ENCODE peak calls at places on chromosomes 12 and 14, in six cellular contexts. B is HCT116, X is GM23338, D is stomach, S is H1, N is Panc1. O is an unnamed sample.

GRCh38 chr12:27104546-27104945 is 22.2 kb upstream of the C12orf71 start:
- DNase-seq in D (no peak), S (no peak), X (no peak), N (no peak), B (no peak), O (no peak)

GRCh38 chr12:129401572-129401971 is 502.3 kb downstream of the TMEM132D start:
- DNase-seq in D (peak; percentile 75), N (no peak), S (no peak), X (no peak), B (no peak), O (no peak)

GRCh38 chr12:57816855-57817151 is 1.7 kb downstream of the AVIL start:
- DNase-seq in D (no peak), B (no peak), S (no peak), N (no peak), X (no peak), O (peak; percentile 95)

GRCh38 chr12:91913651-91914050 is 232.0 kb downstream of the BTG1 start:
- DNase-seq in D (no peak), S (no peak), N (no peak), X (no peak), B (no peak), O (no peak)

GRCh38 chr12:76790564-76791552 is 26.9 kb downstream of the ZDHHC17 start:
- DNase-seq in N (no peak), S (no peak), B (peak; percentile 6), D (no peak), X (peak; percentile 51), O (no peak)

GRCh38 chr12:87008785-87009184 is 752.6 kb upstream of the MGAT4C start:
- DNase-seq in N (no peak), B (no peak), D (no peak), X (no peak), S (no peak), O (no peak)

GRCh38 chr12:14716848-14717444 is 20.5 kb upstream of the GUCY2C start:
- DNase-seq in S (no peak), B (peak; percentile 13), N (no peak), D (peak; percentile 38), X (peak; percentile 86), O (peak; percentile 47)

GRCh38 chr12:16076553-16076952 is 165.4 kb downstream of the DERA start:
- DNase-seq in N (peak; percentile 17), B (peak; percentile 29), S (no peak), X (peak; percentile 78), D (no peak), O (peak; percentile 59)

GRCh38 chr14:100537701-100538565 is 49.3 kb downstream of the BEGAIN start:
- DNase-seq in B (no peak), D (no peak), X (peak; percentile 52), S (peak; percentile 52), N (no peak), O (no peak)

GRCh38 chr12:115774148-115774905 is 503.2 kb downstream of the MED13L start:
- DNase-seq in B (peak; percentile 43), N (no peak), X (no peak), S (no peak), D (no peak), O (no peak)

GRCh38 chr14:23217621-23218020 is 20.1 kb upstream of the RNF212B start:
- DNase-seq in D (no peak), S (no peak), N (no peak), B (no peak), X (no peak), O (no peak)

GRCh38 chr12:128259556-128260070 is 7.4 kb upstream of the TMEM132C start:
- DNase-seq in X (peak; percentile 41), N (no peak), S (peak; percentile 72), D (no peak), B (no peak), O (no peak)

GRCh38 chr12:113119980-113120669 is 15.4 kb downstream of the RASAL1 start:
- DNase-seq in X (peak; percentile 64), N (no peak), D (no peak), S (no peak), B (no peak), O (peak; percentile 50)

GRCh38 chr14:20857630-20858261 is 33.4 kb upstream of the RNASE3 start:
- DNase-seq in D (peak; percentile 77), S (peak; percentile 84), X (peak; percentile 87), B (peak; percentile 22), N (no peak), O (peak; percentile 81)

GRCh38 chr12:38385492-38385864 is 68.9 kb downstream of the ALG10B start:
- DNase-seq in B (no peak), X (no peak), N (no peak), D (no peak), S (no peak), O (no peak)

GRCh38 chr14:32073537-32074189 is 3.4 kb upstream of the ARHGAP5 start:
- DNase-seq in X (peak; percentile 88), B (peak; percentile 82), D (peak; percentile 49), N (peak; percentile 64), S (no peak), O (peak; percentile 58)

GRCh38 chr12:105659355-105660075 is 329.0 kb downstream of the C12orf75 start:
- DNase-seq in N (no peak), X (no peak), D (no peak), S (no peak), B (no peak), O (no peak)

GRCh38 chr14:86852530-86852929 is 1140.5 kb downstream of the GALC start:
- DNase-seq in D (no peak), B (no peak), X (no peak), S (no peak), N (no peak), O (no peak)

GRCh38 chr12:3768911-3769447 is 16.1 kb upstream of the CRACR2A start:
- DNase-seq in D (no peak), S (no peak), N (no peak), B (no peak), X (no peak), O (no peak)

GRCh38 chr12:108587826-108588225 is 10.1 kb downstream of the TMEM119 start:
- DNase-seq in X (no peak), D (no peak), S (no peak), N (no peak), B (no peak), O (no peak)

GRCh38 chr12:91442535-91442934 is 259.9 kb upstream of the DCN start:
- DNase-seq in B (no peak), X (no peak), N (no peak), S (no peak), D (no peak), O (no peak)

DNA sequence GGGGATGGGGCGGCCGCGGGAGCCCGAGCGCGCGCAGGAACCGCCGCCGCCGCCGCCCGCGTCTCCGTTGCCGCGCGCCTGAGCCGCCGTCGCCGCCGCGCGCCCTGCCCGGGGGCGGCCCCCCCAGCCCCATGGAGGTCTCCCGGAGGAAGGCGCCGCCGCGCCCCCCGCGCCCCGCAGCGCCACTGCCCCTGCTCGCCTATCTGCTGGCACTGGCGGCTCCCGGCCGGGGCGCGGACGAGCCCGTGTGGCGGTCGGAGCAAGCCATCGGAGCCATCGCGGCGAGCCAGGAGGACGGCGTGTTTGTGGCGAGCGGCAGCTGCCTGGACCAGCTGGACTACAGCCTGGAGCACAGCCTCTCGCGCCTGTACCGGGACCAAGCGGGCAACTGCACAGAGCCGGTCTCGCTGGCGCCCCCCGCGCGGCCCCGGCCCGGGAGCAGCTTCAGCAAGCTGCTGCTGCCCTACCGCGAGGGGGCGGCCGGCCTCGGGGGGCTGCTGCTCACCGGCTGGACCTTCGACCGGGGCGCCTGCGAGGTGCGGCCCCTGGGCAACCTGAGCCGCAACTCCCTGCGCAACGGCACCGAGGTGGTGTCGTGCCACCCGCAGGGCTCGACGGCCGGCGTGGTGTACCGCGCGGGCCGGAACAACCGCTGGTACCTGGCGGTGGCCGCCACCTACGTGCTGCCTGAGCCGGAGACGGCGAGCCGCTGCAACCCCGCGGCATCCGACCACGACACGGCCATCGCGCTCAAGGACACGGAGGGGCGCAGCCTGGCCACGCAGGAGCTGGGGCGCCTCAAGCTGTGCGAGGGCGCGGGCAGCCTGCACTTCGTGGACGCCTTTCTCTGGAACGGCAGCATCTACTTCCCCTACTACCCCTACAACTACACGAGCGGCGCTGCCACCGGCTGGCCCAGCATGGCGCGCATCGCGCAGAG is 734 bp downstream of the PLXNC1 start:
- DNase-seq in B (no peak), X (peak; percentile 75), S (peak; percentile 85), N (no peak), D (peak; percentile 33), O (peak; percentile 50)
- TF ChIP-seq POLR2AphosphoS5 in B (no peak), X (no peak), S (no peak), N (no peak), D (no peak), O (no peak)

DNA sequence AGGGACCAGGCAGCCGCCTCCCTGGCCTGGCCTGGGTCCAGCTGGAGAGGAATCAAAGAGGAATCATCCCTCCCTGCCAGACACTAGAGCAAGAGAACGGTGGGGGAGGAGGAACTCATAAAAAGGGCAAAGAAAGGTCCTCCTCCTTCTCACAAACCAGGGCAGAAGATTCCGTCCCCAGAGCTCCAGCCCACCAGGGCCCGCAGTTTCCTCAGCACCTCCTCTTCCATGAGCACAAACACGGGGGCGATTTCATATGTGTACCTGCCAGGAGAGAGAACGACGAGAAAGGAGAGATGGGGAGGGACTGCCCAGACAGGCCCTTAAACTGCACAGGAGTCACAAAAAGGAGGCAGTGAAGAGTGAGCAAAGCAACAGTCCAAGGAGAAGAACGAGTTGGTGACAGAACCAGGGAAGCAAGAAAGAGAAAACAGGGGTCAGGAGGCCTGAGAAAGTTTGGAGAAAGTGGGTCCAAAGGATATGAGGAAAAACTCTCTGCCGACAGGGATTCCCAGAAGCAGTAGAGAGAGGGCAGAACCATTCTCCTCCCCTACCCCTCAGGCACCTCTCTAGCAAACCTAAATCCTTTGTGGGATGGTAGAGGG is 8.7 kb upstream of the ZNF740 start:
- DNase-seq in B (no peak), S (no peak), N (no peak), D (no peak), X (no peak), O (no peak)
- H3K27ac ChIP-seq in B (no peak overlapping the region), S (no peak overlapping the region), N (peak overlapping the region; percentile 3), D (no peak overlapping the region), X (no peak overlapping the region), O (no peak overlapping the region)

GRCh38 chr12:8156845-8157244 is at the start of gene ZNF705A:
- DNase-seq in D (no peak), S (no peak), N (no peak), B (no peak), X (no peak), O (no peak)
- H3K4me3 ChIP-seq in D (no peak within 1 kb of the TSS), S (no peak within 1 kb of the TSS), N (no peak within 1 kb of the TSS), B (no peak within 1 kb of the TSS), X (no peak within 1 kb of the TSS), O (no peak within 1 kb of the TSS)

DNA sequence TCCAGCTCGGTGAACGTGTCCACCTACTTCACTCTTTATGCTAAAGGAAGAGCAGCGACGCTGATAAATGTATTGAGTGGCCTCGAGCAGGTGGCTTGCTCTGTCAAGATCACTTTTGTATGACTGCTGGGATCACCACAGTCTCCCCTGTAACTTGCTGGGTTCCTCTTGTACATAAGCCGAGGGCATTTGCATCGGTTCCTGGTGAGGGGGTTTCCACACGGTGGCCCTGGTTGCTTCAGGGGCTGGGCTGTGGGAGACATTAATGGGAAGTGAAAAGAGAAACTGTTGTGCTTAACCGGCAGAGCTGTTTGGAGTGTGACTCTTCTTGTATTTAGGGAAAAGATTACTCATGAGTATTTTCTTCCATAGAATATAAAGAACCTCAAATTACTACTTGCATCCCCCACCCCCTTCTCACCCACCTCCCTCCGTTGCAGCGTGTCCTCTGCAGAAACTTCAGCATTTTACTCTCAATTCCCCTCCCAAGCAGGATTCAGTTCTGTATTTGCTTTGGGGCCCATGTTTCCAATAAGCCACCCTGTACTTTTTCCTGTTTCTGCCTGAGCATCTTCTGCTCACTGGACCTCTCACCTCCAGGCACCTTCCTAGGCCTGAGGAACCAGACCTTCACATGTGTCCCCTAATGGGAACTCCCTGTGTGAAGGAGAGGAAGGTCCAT is 186.9 kb downstream of the ETV6 start:
- DNase-seq in B (no peak), S (no peak), N (no peak), X (no peak), D (peak; percentile 50), O (peak; percentile 63)
- TF ChIP-seq POLR2AphosphoS5 in B (no peak), S (no peak), N (no peak), X (no peak), D (no peak), O (no peak)